ENCODE peak calls at places on chromosomes 3 and 15, in six cellular contexts. One of them, this sample, is unnamed.

GRCh38 chr15:44798815-44799214 is 62.5 kb downstream of the TRIM69 start:
- DNase-seq in astrocyte of the cerebellum: no peak
- DNase-seq in frontal cortex: no peak
- DNase-seq in ELR: peak
- DNase-seq in trophoblast cell: no peak
- DNase-seq in ACHN: no peak
- DNase-seq in this sample: no peak

GRCh38 chr3:141087071-141087824 is 36.1 kb downstream of the SPSB4 start:
- DNase-seq in astrocyte of the cerebellum: no peak
- DNase-seq in frontal cortex: no peak
- DNase-seq in ELR: no peak
- DNase-seq in trophoblast cell: no peak
- DNase-seq in ACHN: no peak
- DNase-seq in this sample: no peak

GRCh38 chr3:150041877-150042276 is 71.2 kb upstream of the PFN2 start:
- DNase-seq in astrocyte of the cerebellum: no peak
- DNase-seq in frontal cortex: no peak
- DNase-seq in ELR: no peak
- DNase-seq in trophoblast cell: no peak
- DNase-seq in ACHN: no peak
- DNase-seq in this sample: no peak

GRCh38 chr3:72661115-72661457 is 187.2 kb downstream of the SHQ1 start:
- DNase-seq in astrocyte of the cerebellum: peak
- DNase-seq in frontal cortex: peak
- DNase-seq in ELR: peak
- DNase-seq in trophoblast cell: no peak
- DNase-seq in ACHN: peak
- DNase-seq in this sample: peak

GRCh38 chr3:114019486-114019885 is 36.8 kb downstream of the CCDC191 start:
- DNase-seq in astrocyte of the cerebellum: no peak
- DNase-seq in frontal cortex: no peak
- DNase-seq in ELR: no peak
- DNase-seq in trophoblast cell: no peak
- DNase-seq in ACHN: no peak
- DNase-seq in this sample: no peak

GRCh38 chr3:179347108-179347382 is 464 bp upstream of the MFN1 start:
- DNase-seq in astrocyte of the cerebellum: no peak
- DNase-seq in frontal cortex: no peak
- DNase-seq in ELR: no peak
- DNase-seq in trophoblast cell: no peak
- DNase-seq in ACHN: no peak
- DNase-seq in this sample: no peak

GRCh38 chr15:85694086-85694485 is 100.6 kb downstream of the KLHL25 start:
- DNase-seq in astrocyte of the cerebellum: no peak
- DNase-seq in frontal cortex: no peak
- DNase-seq in ELR: no peak
- DNase-seq in trophoblast cell: no peak
- DNase-seq in ACHN: no peak
- DNase-seq in this sample: no peak

GRCh38 chr3:165195628-165196576 is at the start of gene SLITRK3:
- DNase-seq in astrocyte of the cerebellum: no peak
- DNase-seq in frontal cortex: no peak
- DNase-seq in ELR: no peak
- DNase-seq in trophoblast cell: no peak
- DNase-seq in ACHN: no peak
- DNase-seq in this sample: no peak

This sample was measured in EL.